ENCODE peak calls at places on chromosomes 5 and 9, in nine cellular contexts. S is esophagus squamous epithelium, E is tibial nerve, H is GM12878, X is K562, T is IMR-90, K is uterus, U is spleen, C is NB4. D is an unnamed sample.

GRCh38 chr9:70156729-70157128 is 102.0 kb upstream of the SMC5 start:
- DNase-seq in X (no peak), C (no peak), S (no peak), T (peak), K (no peak), E (no peak), U (no peak), H (no peak), D (no peak)

GRCh38 chr9:971901-972511 is 4.4 kb upstream of the DMRT3 start:
- DNase-seq in E (no peak), H (no peak), U (no peak), T (no peak), S (no peak), C (no peak), K (no peak), X (peak), D (peak)

GRCh38 chr5:39699164-39699563 is 274.4 kb upstream of the DAB2 start:
- DNase-seq in K (no peak), H (no peak), U (no peak), E (no peak), S (no peak), X (no peak), C (no peak), T (no peak), D (no peak)

GRCh38 chr5:119178435-119178834 is 107.5 kb downstream of the DMXL1 start:
- DNase-seq in K (no peak), S (no peak), U (no peak), X (no peak), H (no peak), T (no peak), C (no peak), E (no peak), D (no peak)

GRCh38 chr5:112202694-112203093 is 216.4 kb downstream of the EPB41L4A start:
- DNase-seq in X (no peak), K (no peak), H (no peak), S (no peak), T (no peak), E (no peak), U (no peak), C (no peak), D (no peak)

GRCh38 chr5:42759456-42759855 is 2.8 kb downstream of the CCDC152 start:
- DNase-seq in X (no peak), U (no peak), H (no peak), T (no peak), E (no peak), C (no peak), S (no peak), K (no peak), D (no peak)

GRCh38 chr5:174951151-174951780 is 226.9 kb downstream of the MSX2 start:
- DNase-seq in H (no peak), C (peak), K (no peak), X (peak), E (no peak), U (no peak), S (no peak), T (peak), D (peak)

GRCh38 chr9:79477955-79478751 is 93.6 kb upstream of the TLE4 start:
- DNase-seq in C (peak), U (no peak), H (no peak), E (no peak), S (no peak), T (peak), K (no peak), X (no peak), D (no peak)

GRCh38 chr5:16886366-16886736 is 49.7 kb downstream of the MYO10 start:
- DNase-seq in H (no peak), C (no peak), S (no peak), U (no peak), E (no peak), T (peak), X (no peak), K (peak), D (no peak)

GRCh38 chr5:178314066-178314660 is 81.6 kb upstream of the PHYKPL start:
- DNase-seq in K (no peak), E (no peak), X (no peak), S (no peak), T (no peak), H (no peak), U (peak), C (no peak), D (no peak)

GRCh38 chr9:137030006-137030405 is 1.9 kb downstream of the FUT7 start:
- DNase-seq in H (no peak), K (no peak), S (no peak), T (no peak), E (no peak), C (peak), X (no peak), U (peak), D (peak)

GRCh38 chr9:77507212-77507961 is 140.7 kb downstream of the GNA14 start:
- DNase-seq in U (no peak), H (no peak), K (peak), T (no peak), S (no peak), C (no peak), X (no peak), E (no peak), D (no peak)

GRCh38 chr5:127899214-127899610 is 184.4 kb upstream of the SLC12A2 start:
- DNase-seq in E (no peak), K (no peak), T (peak), X (no peak), C (no peak), U (no peak), S (no peak), H (no peak), D (no peak)

GRCh38 chr5:50663636-50664035 is 2.8 kb upstream of the PARP8 start:
- DNase-seq in T (no peak), C (peak), X (no peak), U (no peak), K (no peak), S (no peak), E (no peak), H (no peak), D (peak)

GRCh38 chr5:127648997-127649550 is at the start of gene CTXN3:
- DNase-seq in S (no peak), C (no peak), H (no peak), U (no peak), K (no peak), E (no peak), X (no peak), T (no peak), D (no peak)

GRCh38 chr5:54969856-54970828 is 15.3 kb downstream of the ESM1 start:
- DNase-seq in E (no peak), U (no peak), K (no peak), C (no peak), H (no peak), T (no peak), X (no peak), S (no peak), D (no peak)

GRCh38 chr5:54975701-54976100 is 9.7 kb downstream of the ESM1 start:
- DNase-seq in S (no peak), E (no peak), C (no peak), T (no peak), K (no peak), H (no peak), X (no peak), U (no peak), D (no peak)
- TF ChIP-seq POLR2A in S (no peak), E (no peak), C (no peak), T (no peak), K (no peak), H (no peak), X (no peak), U (no peak), D (no peak)

DNA sequence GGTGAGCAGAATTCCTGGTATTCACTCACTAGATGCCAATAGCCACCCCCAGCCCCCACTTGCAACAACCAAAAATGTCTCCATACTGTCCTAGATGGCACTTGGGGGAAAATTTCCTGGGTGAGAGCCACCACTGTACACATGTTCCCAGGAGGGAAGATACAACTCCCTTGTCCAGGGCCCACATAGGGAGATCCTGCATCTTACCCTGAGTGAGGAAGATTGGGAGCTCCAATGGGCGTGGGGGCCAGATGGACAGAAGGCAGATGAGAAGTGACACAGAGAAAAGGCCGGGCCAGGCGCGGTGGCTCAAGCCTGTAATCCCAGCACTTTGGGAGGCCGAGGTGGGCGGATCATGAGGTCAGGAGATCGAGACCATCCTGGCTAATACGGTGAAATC is 12.3 kb upstream of the IPPK start:
- DNase-seq in C (no peak), S (no peak), U (no peak), E (no peak), T (no peak), X (no peak), H (no peak), K (no peak), D (no peak)
- TF ChIP-seq POLR2A in C (no peak), S (no peak), U (no peak), E (no peak), T (no peak), X (no peak), H (no peak), K (no peak), D (no peak)

DNA sequence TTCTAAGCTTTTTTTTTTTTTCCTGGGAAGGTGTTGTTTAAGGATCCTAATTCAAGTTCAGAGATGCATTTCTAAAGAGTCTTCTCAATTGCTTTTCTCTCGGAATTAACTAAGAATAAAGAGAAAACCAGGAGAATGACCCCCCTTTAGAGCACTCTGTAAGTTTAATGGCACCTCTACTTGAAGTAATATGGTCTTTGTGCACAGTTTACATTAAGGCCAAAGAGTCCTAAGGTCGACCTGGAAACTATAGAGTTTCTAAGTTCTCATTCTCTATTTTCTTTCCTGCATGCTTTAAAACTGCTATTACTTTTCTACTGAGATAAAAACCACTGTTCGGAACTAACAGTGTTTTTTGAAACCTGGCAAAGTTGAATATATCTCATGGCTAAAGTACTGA is 923.1 kb upstream of the CDH10 start:
- DNase-seq in H (no peak), X (no peak), S (no peak), U (no peak), K (no peak), T (no peak), E (no peak), C (no peak), D (no peak)
- TF ChIP-seq POLR2A in H (no peak), X (no peak), S (no peak), U (no peak), K (no peak), T (no peak), E (no peak), C (no peak), D (no peak)

DNA sequence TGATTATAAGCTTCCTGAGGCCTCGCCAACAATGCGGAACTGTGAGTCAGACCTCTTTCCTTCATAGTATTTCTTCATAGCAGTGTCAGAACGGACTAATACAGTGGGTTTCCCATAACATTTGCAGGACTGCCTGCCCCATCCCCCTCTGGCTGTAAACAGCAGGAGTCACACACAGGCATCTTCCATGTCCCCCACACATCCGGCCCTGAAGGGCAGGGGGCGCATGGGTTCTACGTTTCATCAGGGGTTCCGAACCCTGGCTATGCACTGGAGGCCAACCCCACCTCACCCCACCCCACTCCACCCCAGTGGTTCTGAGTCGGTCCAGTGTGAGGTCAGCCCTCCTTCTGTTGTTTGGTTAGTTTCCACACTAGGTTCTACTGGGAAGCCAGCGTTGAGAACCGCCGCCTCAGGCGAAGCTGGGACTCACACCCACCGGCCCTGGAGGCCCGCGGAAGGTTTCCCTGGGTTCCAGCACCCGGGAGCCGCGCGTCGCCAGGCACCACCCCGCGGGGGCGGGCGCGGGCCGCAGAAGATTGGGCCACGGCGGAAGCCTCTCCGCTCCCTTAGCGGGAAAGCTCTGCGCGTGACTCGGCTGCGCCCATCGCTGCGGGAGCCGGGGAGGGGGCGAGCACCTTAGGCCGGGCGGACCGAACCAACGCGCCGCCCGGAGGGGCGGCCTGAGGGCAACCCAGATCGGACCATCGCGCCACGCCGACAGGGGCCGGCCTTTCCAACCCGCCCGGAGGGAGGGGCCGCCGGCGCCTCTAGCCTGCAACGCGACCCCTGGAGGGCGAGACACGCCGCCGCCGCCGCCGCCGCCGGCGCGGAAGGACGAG is at the start of gene RUSC2:
- DNase-seq in X (peak), U (peak), E (peak), T (peak), S (no peak), K (peak), H (no peak), C (peak), D (peak)
- TF ChIP-seq POLR2A in X (peak), U (no peak), E (peak), T (peak), S (peak), K (peak), H (no peak), C (no peak), D (peak)

DNA sequence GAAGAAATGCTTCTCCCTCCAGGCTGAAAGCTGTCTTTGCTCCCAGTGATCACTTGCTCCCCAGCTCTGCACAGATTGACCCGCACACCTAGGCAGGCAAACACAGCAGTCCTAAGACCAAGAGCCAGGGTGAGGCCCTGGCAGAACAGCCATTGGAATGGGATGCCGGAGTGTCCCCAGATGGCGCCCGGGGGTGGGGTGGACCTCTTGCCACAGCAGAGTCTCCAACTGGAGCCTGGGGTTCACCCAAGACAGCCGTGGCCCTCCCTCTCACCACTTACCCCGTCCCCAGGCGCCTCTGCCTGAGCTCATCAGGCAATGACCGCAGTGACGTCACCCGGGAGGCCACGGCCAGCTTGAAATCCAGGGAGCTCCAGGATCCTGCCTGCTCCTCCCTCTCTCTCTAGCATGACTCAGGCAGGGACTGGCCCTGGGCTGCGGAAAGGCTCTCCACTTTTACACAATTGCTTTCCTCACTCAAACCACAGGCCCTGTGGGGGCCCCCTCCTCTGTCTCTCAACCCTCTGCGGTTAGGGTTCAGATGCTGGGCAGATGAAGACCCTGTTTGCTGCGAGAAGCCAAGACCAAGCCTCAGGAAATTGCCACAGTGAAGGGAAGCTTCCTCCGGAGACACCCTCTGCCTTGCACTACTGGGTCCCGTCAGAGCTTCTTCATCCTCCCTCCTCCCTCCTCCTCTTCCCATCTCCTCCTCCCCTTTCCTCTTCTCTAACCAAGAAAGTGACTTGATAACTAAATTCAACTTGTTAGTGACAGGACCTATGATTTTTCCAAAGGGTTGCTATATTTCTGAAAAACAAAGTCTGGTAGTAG is 24.3 kb upstream of the PTGES start:
- DNase-seq in C (peak), H (no peak), X (peak), K (peak), T (peak), S (peak), U (peak), E (peak), D (peak)
- TF ChIP-seq POLR2A in C (no peak), H (no peak), X (no peak), K (no peak), T (peak), S (no peak), U (no peak), E (no peak), D (no peak)

DNA sequence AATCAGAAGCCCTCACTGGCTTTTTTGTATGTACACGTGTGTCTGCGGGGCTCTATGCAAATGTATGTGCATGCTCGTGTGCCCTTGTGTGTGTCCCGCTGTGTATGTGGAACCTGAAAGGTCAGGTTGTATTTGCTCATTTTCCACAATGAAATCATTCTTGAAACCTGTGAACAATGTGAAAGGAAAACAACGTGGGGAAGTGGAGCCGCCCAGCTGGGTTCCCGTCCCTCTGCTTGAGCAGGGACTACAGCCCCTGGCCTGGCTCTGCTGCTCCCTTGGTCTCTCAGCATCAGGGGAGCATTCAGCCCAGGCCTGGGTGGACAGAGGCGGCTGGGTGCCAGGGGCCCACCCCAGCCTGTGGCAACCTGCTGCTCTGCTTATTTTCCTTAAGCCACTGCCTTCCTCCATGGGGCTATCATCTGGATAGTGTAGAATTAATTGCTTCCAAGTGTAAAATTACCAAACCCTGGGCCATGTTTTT is 3.0 kb downstream of the ECSCR start:
- DNase-seq in E (no peak), U (peak), C (no peak), X (no peak), T (no peak), S (no peak), H (peak), K (no peak), D (peak)
- TF ChIP-seq POLR2A in E (no peak), U (no peak), C (no peak), X (no peak), T (no peak), S (no peak), H (no peak), K (no peak), D (no peak)